ENCODE peak calls at places on chromosomes 4 and X, in five cellular contexts. One of them, this sample, is unnamed.

GRCh38 chr4:168441412-168441811 is 38.9 kb downstream of the DDX60L start:
- DNase-seq in tibial artery: no peak
- DNase-seq in brain microvascular endothelial cell: no peak
- DNase-seq in fibroblast of lung: no peak
- DNase-seq in psoas muscle: no peak
- DNase-seq in this sample: no peak

GRCh38 chrX:40096395-40097091 is 1.2 kb downstream of the BCOR start:
- DNase-seq in brain microvascular endothelial cell: no peak
- DNase-seq in tibial artery: peak; percentile 74
- DNase-seq in psoas muscle: peak; percentile 67
- DNase-seq in fibroblast of lung: peak; percentile 39
- DNase-seq in this sample: peak; percentile 60

GRCh38 chr4:149176019-149176418 is 639.6 kb downstream of the IQCM start:
- DNase-seq in tibial artery: no peak
- DNase-seq in brain microvascular endothelial cell: no peak
- DNase-seq in psoas muscle: no peak
- DNase-seq in fibroblast of lung: no peak
- DNase-seq in this sample: peak; percentile 24

GRCh38 chr4:7045961-7046921 is 3.1 kb downstream of the TADA2B start:
- DNase-seq in psoas muscle: no peak
- DNase-seq in tibial artery: no peak
- DNase-seq in brain microvascular endothelial cell: no peak
- DNase-seq in fibroblast of lung: no peak
- DNase-seq in this sample: peak; percentile 65

GRCh38 chr4:144787365-144788263 is 141.7 kb downstream of the HHIP start:
- DNase-seq in fibroblast of lung: peak; percentile 67
- DNase-seq in psoas muscle: no peak
- DNase-seq in tibial artery: no peak
- DNase-seq in brain microvascular endothelial cell: peak; percentile 12
- DNase-seq in this sample: no peak

GRCh38 chrX:119728487-119728886 is 29.9 kb upstream of the SOWAHD start:
- DNase-seq in tibial artery: no peak
- DNase-seq in brain microvascular endothelial cell: no peak
- DNase-seq in fibroblast of lung: no peak
- DNase-seq in psoas muscle: no peak
- DNase-seq in this sample: no peak

GRCh38 chr4:85522836-85523235 is 47.9 kb downstream of the ARHGAP24 start:
- DNase-seq in fibroblast of lung: no peak
- DNase-seq in psoas muscle: no peak
- DNase-seq in brain microvascular endothelial cell: no peak
- DNase-seq in tibial artery: no peak
- DNase-seq in this sample: no peak

GRCh38 chr4:54101190-54102041 is 1.5 kb downstream of the GSX2 start:
- DNase-seq in tibial artery: no peak
- DNase-seq in psoas muscle: no peak
- DNase-seq in fibroblast of lung: no peak
- DNase-seq in brain microvascular endothelial cell: no peak
- DNase-seq in this sample: no peak

GRCh38 chr4:12791536-12791935 is 692.6 kb downstream of the RAB28 start:
- DNase-seq in fibroblast of lung: no peak
- DNase-seq in brain microvascular endothelial cell: peak; percentile 54
- DNase-seq in psoas muscle: no peak
- DNase-seq in tibial artery: no peak
- DNase-seq in this sample: no peak

GRCh38 chr4:5609265-5610007 is 98.9 kb downstream of the EVC2 start:
- DNase-seq in tibial artery: no peak
- DNase-seq in fibroblast of lung: no peak
- DNase-seq in brain microvascular endothelial cell: no peak
- DNase-seq in psoas muscle: no peak
- DNase-seq in this sample: no peak

GRCh38 chrX:132743086-132743485 is 215.3 kb downstream of the HS6ST2 start:
- DNase-seq in fibroblast of lung: no peak
- DNase-seq in psoas muscle: no peak
- DNase-seq in tibial artery: no peak
- DNase-seq in brain microvascular endothelial cell: no peak
- DNase-seq in this sample: no peak

GRCh38 chrX:144327515-144327914 is 443.6 kb downstream of the UBE2NL start:
- DNase-seq in brain microvascular endothelial cell: no peak
- DNase-seq in psoas muscle: no peak
- DNase-seq in tibial artery: no peak
- DNase-seq in fibroblast of lung: no peak
- DNase-seq in this sample: no peak

GRCh38 chrX:72102760-72103159 is 29.0 kb downstream of the RTL5 start:
- DNase-seq in fibroblast of lung: no peak
- DNase-seq in tibial artery: no peak
- DNase-seq in brain microvascular endothelial cell: no peak
- DNase-seq in psoas muscle: no peak
- DNase-seq in this sample: no peak

GRCh38 chrX:9182041-9182440 is 148.1 kb upstream of the FAM9B start:
- DNase-seq in tibial artery: no peak
- DNase-seq in psoas muscle: no peak
- DNase-seq in brain microvascular endothelial cell: no peak
- DNase-seq in fibroblast of lung: no peak
- DNase-seq in this sample: no peak

GRCh38 chr4:42150653-42151567 is 1.5 kb downstream of the BEND4 start:
- DNase-seq in fibroblast of lung: no peak
- DNase-seq in brain microvascular endothelial cell: no peak
- DNase-seq in tibial artery: no peak
- DNase-seq in psoas muscle: no peak
- DNase-seq in this sample: no peak

GRCh38 chr4:148793221-148793620 is 351.0 kb upstream of the NR3C2 start:
- DNase-seq in fibroblast of lung: no peak
- DNase-seq in psoas muscle: no peak
- DNase-seq in tibial artery: no peak
- DNase-seq in brain microvascular endothelial cell: no peak
- DNase-seq in this sample: no peak

GRCh38 chr4:85573270-85573669 is 98.3 kb downstream of the ARHGAP24 start:
- DNase-seq in tibial artery: no peak
- DNase-seq in psoas muscle: no peak
- DNase-seq in fibroblast of lung: no peak
- DNase-seq in brain microvascular endothelial cell: no peak
- DNase-seq in this sample: no peak

GRCh38 chr4:55410431-55410830 is 14.7 kb downstream of the TMEM165 start:
- DNase-seq in tibial artery: no peak
- DNase-seq in psoas muscle: no peak
- DNase-seq in brain microvascular endothelial cell: no peak
- DNase-seq in fibroblast of lung: no peak
- DNase-seq in this sample: no peak

GRCh38 chr4:173485164-173485563 is 44.9 kb downstream of the HAND2 start:
- DNase-seq in psoas muscle: no peak
- DNase-seq in fibroblast of lung: no peak
- DNase-seq in brain microvascular endothelial cell: no peak
- DNase-seq in tibial artery: no peak
- DNase-seq in this sample: no peak

GRCh38 chrX:42131856-42132255 is 208.5 kb upstream of the CASK start:
- DNase-seq in fibroblast of lung: peak; percentile 45
- DNase-seq in brain microvascular endothelial cell: no peak
- DNase-seq in tibial artery: no peak
- DNase-seq in psoas muscle: no peak
- DNase-seq in this sample: no peak

GRCh38 chr4:212438-213174 is 88.3 kb downstream of the ZNF718 start:
- DNase-seq in brain microvascular endothelial cell: peak; percentile 92
- DNase-seq in psoas muscle: peak; percentile 74
- DNase-seq in tibial artery: peak; percentile 91
- DNase-seq in fibroblast of lung: peak; percentile 88
- DNase-seq in this sample: peak; percentile 85

GRCh38 chr4:86857341-86858052 is 8.3 kb upstream of the SLC10A6 start:
- DNase-seq in tibial artery: no peak
- DNase-seq in psoas muscle: no peak
- DNase-seq in brain microvascular endothelial cell: no peak
- DNase-seq in fibroblast of lung: no peak
- DNase-seq in this sample: no peak

GRCh38 chrX:153646620-153647373 is at the start of gene DUSP9:
- DNase-seq in tibial artery: peak; percentile 28
- DNase-seq in psoas muscle: peak; percentile 51
- DNase-seq in fibroblast of lung: no peak
- DNase-seq in brain microvascular endothelial cell: no peak
- DNase-seq in this sample: peak; percentile 24

GRCh38 chr4:29046166-29046565 is 1674.0 kb upstream of the PCDH7 start:
- DNase-seq in brain microvascular endothelial cell: peak; percentile 63
- DNase-seq in fibroblast of lung: peak; percentile 70
- DNase-seq in psoas muscle: no peak
- DNase-seq in tibial artery: no peak
- DNase-seq in this sample: no peak

GRCh38 chr4:29046716-29047115 is 1673.5 kb upstream of the PCDH7 start:
- DNase-seq in fibroblast of lung: peak; percentile 80
- DNase-seq in psoas muscle: no peak
- DNase-seq in tibial artery: no peak
- DNase-seq in brain microvascular endothelial cell: peak; percentile 41
- DNase-seq in this sample: no peak

GRCh38 chr4:29052266-29052665 is 1667.9 kb upstream of the PCDH7 start:
- DNase-seq in fibroblast of lung: no peak
- DNase-seq in brain microvascular endothelial cell: no peak
- DNase-seq in psoas muscle: no peak
- DNase-seq in tibial artery: no peak
- DNase-seq in this sample: no peak

GRCh38 chr4:29047341-29048041 is 1672.7 kb upstream of the PCDH7 start:
- DNase-seq in psoas muscle: peak; percentile 43
- DNase-seq in brain microvascular endothelial cell: no peak
- DNase-seq in tibial artery: no peak
- DNase-seq in fibroblast of lung: no peak
- DNase-seq in this sample: no peak

GRCh38 chr4:29051381-29051965 is 1668.7 kb upstream of the PCDH7 start:
- DNase-seq in brain microvascular endothelial cell: no peak
- DNase-seq in tibial artery: no peak
- DNase-seq in fibroblast of lung: peak; percentile 86
- DNase-seq in psoas muscle: no peak
- DNase-seq in this sample: no peak
- H3K4me3 ChIP-seq in brain microvascular endothelial cell: no peak overlapping the region
- H3K4me3 ChIP-seq in tibial artery: no peak overlapping the region
- H3K4me3 ChIP-seq in fibroblast of lung: no peak overlapping the region
- H3K4me3 ChIP-seq in psoas muscle: no peak overlapping the region
- H3K4me3 ChIP-seq in this sample: no peak overlapping the region

GRCh38 chr4:89561051-89561450 is 253.5 kb upstream of the GPRIN3 start:
- DNase-seq in tibial artery: no peak
- DNase-seq in fibroblast of lung: no peak
- DNase-seq in brain microvascular endothelial cell: no peak
- DNase-seq in psoas muscle: no peak
- DNase-seq in this sample: no peak

GRCh38 chr4:89563431-89563830 is 255.8 kb upstream of the GPRIN3 start:
- DNase-seq in brain microvascular endothelial cell: no peak
- DNase-seq in psoas muscle: no peak
- DNase-seq in fibroblast of lung: no peak
- DNase-seq in tibial artery: no peak
- DNase-seq in this sample: no peak

GRCh38 chr4:89556596-89557305 is 249.2 kb upstream of the GPRIN3 start:
- DNase-seq in brain microvascular endothelial cell: no peak
- DNase-seq in tibial artery: no peak
- DNase-seq in psoas muscle: no peak
- DNase-seq in fibroblast of lung: peak; percentile 30
- DNase-seq in this sample: no peak

GRCh38 chr4:89562715-89563114 is 255.1 kb upstream of the GPRIN3 start:
- DNase-seq in tibial artery: no peak
- DNase-seq in psoas muscle: no peak
- DNase-seq in fibroblast of lung: peak; percentile 20
- DNase-seq in brain microvascular endothelial cell: no peak
- DNase-seq in this sample: no peak

DNA sequence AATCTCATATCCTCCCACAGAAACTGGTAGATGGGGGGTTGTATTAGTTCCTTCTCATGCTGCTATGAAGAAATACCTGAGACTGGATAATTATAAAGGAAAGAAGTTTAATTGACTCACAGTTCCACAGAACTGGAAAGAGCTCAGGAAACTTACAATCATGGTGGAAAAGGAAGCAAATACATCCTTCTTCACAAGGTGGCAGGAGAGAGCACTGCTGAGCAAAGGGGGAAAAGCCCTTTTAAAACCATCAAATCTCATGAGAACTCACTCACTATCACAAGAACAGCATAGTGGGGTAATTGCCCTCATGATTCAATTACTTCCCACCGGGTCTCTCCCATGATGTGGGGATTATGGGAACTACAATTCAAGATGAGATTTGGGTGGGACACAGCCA is 250.5 kb upstream of the GPRIN3 start:
- DNase-seq in brain microvascular endothelial cell: no peak
- DNase-seq in tibial artery: no peak
- DNase-seq in psoas muscle: no peak
- DNase-seq in fibroblast of lung: no peak
- DNase-seq in this sample: no peak
- TF ChIP-seq CTCF in brain microvascular endothelial cell: peak; percentile 76
- TF ChIP-seq CTCF in tibial artery: no peak
- TF ChIP-seq CTCF in psoas muscle: no peak
- TF ChIP-seq CTCF in fibroblast of lung: peak; percentile 30
- TF ChIP-seq CTCF in this sample: peak; percentile 36

DNA sequence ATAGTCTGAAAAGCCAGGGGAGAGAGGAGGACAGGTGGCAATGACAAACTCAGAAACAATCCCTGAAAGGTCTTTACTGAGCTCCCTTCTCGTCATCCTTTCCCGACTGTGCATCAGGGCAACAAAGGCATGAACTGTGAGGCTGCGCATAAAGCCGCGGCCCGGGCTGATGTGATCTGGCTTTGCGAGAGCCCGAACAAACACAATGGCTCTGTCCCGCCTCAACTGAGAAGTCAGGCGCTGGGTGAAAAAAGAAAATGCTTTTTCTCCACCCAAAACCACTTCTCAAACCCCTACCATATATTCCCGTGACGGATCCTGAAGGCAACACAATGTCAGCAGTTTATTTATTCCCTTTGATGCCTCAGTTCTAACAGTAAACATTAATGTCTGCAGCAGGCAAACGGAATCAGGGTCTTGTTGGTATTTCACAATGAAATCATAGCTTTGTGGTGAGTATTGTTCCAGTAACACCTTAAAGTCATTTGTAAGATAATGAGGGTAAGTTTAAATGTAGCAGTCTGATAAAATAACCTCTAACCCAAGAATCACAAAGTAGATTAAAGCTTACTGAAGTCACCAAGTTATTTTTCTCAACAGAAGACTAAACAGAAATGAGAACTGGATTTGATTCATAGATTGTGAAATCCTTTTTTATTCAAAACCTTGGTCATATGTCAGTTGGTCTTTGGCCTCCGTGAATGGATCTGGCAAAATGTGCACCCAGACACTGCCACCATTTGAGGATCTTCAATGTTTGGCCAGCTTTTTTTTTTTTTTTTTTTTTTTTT is 67.4 kb downstream of the APBB2 start:
- DNase-seq in tibial artery: peak; percentile 72
- DNase-seq in psoas muscle: peak; percentile 56
- DNase-seq in fibroblast of lung: peak; percentile 69
- DNase-seq in brain microvascular endothelial cell: peak; percentile 49
- DNase-seq in this sample: peak; percentile 26
- H3K27ac ChIP-seq in tibial artery: peak overlapping the region; percentile 77
- H3K27ac ChIP-seq in psoas muscle: peak overlapping the region; percentile 66
- H3K27ac ChIP-seq in fibroblast of lung: peak overlapping the region; percentile 72
- H3K27ac ChIP-seq in brain microvascular endothelial cell: peak overlapping the region; percentile 92
- H3K27ac ChIP-seq in this sample: peak overlapping the region; percentile 84

GRCh38 chr4:13876151-13876550 is 248.6 kb upstream of the BOD1L1 start:
- DNase-seq in tibial artery: no peak
- DNase-seq in brain microvascular endothelial cell: no peak
- DNase-seq in psoas muscle: no peak
- DNase-seq in fibroblast of lung: no peak
- DNase-seq in this sample: no peak
- H3K4me3 ChIP-seq in tibial artery: no peak overlapping the region
- H3K4me3 ChIP-seq in brain microvascular endothelial cell: no peak overlapping the region
- H3K4me3 ChIP-seq in psoas muscle: no peak overlapping the region
- H3K4me3 ChIP-seq in fibroblast of lung: no peak overlapping the region
- H3K4me3 ChIP-seq in this sample: no peak overlapping the region

GRCh38 chr4:107736924-107737448 is 17.0 kb upstream of the PAPSS1 start:
- DNase-seq in tibial artery: no peak
- DNase-seq in brain microvascular endothelial cell: no peak
- DNase-seq in psoas muscle: no peak
- DNase-seq in fibroblast of lung: peak; percentile 60
- DNase-seq in this sample: peak; percentile 16
- TF ChIP-seq CTCF in tibial artery: peak; percentile 66
- TF ChIP-seq CTCF in brain microvascular endothelial cell: peak; percentile 88
- TF ChIP-seq CTCF in psoas muscle: peak; percentile 76
- TF ChIP-seq CTCF in fibroblast of lung: peak; percentile 81
- TF ChIP-seq CTCF in this sample: peak; percentile 85

GRCh38 chr4:93852680-93853079 is 24.1 kb downstream of the ATOH1 start:
- DNase-seq in fibroblast of lung: no peak
- DNase-seq in brain microvascular endothelial cell: no peak
- DNase-seq in tibial artery: no peak
- DNase-seq in psoas muscle: no peak
- DNase-seq in this sample: no peak
- H3K27ac ChIP-seq in fibroblast of lung: no peak overlapping the region
- H3K27ac ChIP-seq in brain microvascular endothelial cell: no peak overlapping the region
- H3K27ac ChIP-seq in tibial artery: no peak overlapping the region
- H3K27ac ChIP-seq in psoas muscle: no peak overlapping the region
- H3K27ac ChIP-seq in this sample: no peak overlapping the region